ENCODE peak calls at places on chromosomes 6 and 20, in six cellular contexts. E is CD4-positive, alpha-beta T cell; S is fibroblast of lung; K is HFFc6; V is osteocyte; T is tibial nerve. O is an unnamed sample.

GRCh38 chr6:51996296-51996947 is 91.0 kb downstream of the PKHD1 start:
- DNase-seq in E (no peak), K (no peak), S (no peak), T (no peak), V (no peak), O (no peak)

GRCh38 chr6:34045698-34046097 is 100.2 kb downstream of the GRM4 start:
- DNase-seq in V (no peak), E (no peak), T (no peak), K (no peak), S (no peak), O (no peak)

GRCh38 chr6:28282923-28283322 is 1.6 kb downstream of the PGBD1 start:
- DNase-seq in S (no peak), E (no peak), V (no peak), T (no peak), K (no peak), O (no peak)

GRCh38 chr6:100372326-100372725 is 92.4 kb downstream of the SIM1 start:
- DNase-seq in K (no peak), T (no peak), S (no peak), V (no peak), E (no peak), O (no peak)

GRCh38 chr20:13008761-13009681 is at the start of gene SPTLC3:
- DNase-seq in S (peak; percentile 62), K (no peak), V (no peak), T (peak; percentile 51), E (no peak), O (no peak)

GRCh38 chr20:54355631-54356280 is 119.6 kb upstream of the DOK5 start:
- DNase-seq in E (no peak), T (no peak), V (no peak), S (peak; percentile 13), K (no peak), O (no peak)

GRCh38 chr20:3483784-3484183 is 13.0 kb downstream of the ATRN start:
- DNase-seq in E (no peak), T (no peak), S (peak; percentile 30), K (no peak), V (no peak), O (no peak)

GRCh38 chr20:25353754-25354705 is 36.6 kb downstream of the ABHD12 start:
- DNase-seq in K (no peak), E (no peak), S (no peak), T (no peak), V (no peak), O (no peak)

GRCh38 chr6:108781419-108782110 is 66.7 kb upstream of the ARMC2 start:
- DNase-seq in K (no peak), E (no peak), T (no peak), V (no peak), S (peak; percentile 21), O (no peak)

GRCh38 chr20:62931464-62931863 is 5.2 kb upstream of the DIDO1 start:
- DNase-seq in T (no peak), S (no peak), E (no peak), V (no peak), K (no peak), O (no peak)

GRCh38 chr6:169328112-169328801 is 74.6 kb upstream of the THBS2 start:
- DNase-seq in V (no peak), E (no peak), S (peak; percentile 84), K (peak; percentile 9), T (no peak), O (no peak)

GRCh38 chr20:17730069-17730468 is 30.3 kb downstream of the BANF2 start:
- DNase-seq in T (no peak), K (no peak), V (no peak), E (no peak), S (no peak), O (no peak)

GRCh38 chr6:148177589-148178233 is 164.9 kb upstream of the SASH1 start:
- DNase-seq in V (peak; percentile 86), T (peak; percentile 87), S (peak; percentile 36), K (peak; percentile 34), E (no peak), O (no peak)

GRCh38 chr6:119347466-119348307 is 1.9 kb downstream of the MAN1A1 start:
- DNase-seq in K (no peak), S (peak; percentile 11), T (peak; percentile 41), V (no peak), E (peak; percentile 9), O (no peak)

GRCh38 chr20:3661060-3661820 is 2.0 kb downstream of the GFRA4 start:
- DNase-seq in S (no peak), E (no peak), T (no peak), V (no peak), K (no peak), O (peak; percentile 57)

GRCh38 chr6:10315034-10315433 is 99.8 kb downstream of the TFAP2A start:
- DNase-seq in K (no peak), S (no peak), T (no peak), V (no peak), E (no peak), O (no peak)

GRCh38 chr6:95648636-95649035 is 71.3 kb downstream of the MANEA start:
- DNase-seq in T (no peak), S (no peak), V (no peak), K (no peak), E (no peak), O (no peak)
- TF ChIP-seq CTCF in T (no peak), S (no peak), V (no peak), K (no peak), E (no peak), O (no peak)

DNA sequence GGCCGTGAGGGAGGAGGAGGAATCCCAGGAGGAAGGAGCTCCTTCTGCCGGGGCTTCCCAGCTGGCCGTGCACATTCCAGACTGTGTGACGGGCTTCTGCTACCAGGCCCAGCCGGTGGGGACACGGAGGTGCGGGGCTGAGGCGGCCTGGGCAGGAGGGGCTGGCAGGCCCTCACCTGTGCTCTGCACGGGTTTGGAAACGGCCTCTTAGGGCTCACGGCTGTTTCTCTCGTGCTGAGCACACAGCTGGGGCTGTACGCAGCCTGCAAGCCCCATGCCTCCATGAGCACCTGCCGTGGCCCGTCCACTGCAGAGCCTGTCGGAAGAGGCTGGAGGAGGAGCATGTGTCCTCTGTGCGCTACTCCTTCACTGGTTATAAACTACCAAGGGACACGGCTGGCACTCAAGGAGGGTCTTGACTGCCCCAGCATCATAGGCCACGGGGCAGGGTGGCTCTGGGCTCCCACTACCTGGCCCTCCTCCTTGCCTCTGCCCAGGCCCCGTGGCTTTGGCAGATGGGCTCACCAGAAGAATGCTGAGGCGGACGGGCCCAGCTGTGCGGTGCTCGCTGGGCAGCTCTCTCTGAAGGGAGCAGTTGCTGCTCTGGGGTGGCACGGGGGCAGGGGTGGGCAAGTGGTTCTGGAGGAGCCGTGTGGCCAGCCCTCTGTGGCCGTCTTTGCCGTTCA is 15.8 kb downstream of the NPEPL1 start:
- DNase-seq in V (peak; percentile 84), K (no peak), E (no peak), S (no peak), T (peak; percentile 2), O (peak; percentile 66)
- TF ChIP-seq CTCF in V (no peak), K (no peak), E (no peak), S (no peak), T (no peak), O (no peak)

GRCh38 chr20:60011512-60012507 is 53.6 kb downstream of the CDH26 start:
- DNase-seq in E (no peak), K (no peak), T (no peak), V (peak; percentile 70), S (no peak), O (no peak)

GRCh38 chr20:60010689-60011417 is 52.6 kb downstream of the CDH26 start:
- DNase-seq in S (no peak), V (peak; percentile 57), K (no peak), E (no peak), T (no peak), O (no peak)

GRCh38 chr20:60009318-60009717 is 51.1 kb downstream of the CDH26 start:
- DNase-seq in S (no peak), T (no peak), V (peak; percentile 73), E (no peak), K (no peak), O (no peak)

GRCh38 chr20:60008130-60008808 is 50.0 kb downstream of the CDH26 start:
- DNase-seq in K (no peak), V (peak; percentile 66), E (no peak), T (no peak), S (no peak), O (no peak)

GRCh38 chr20:60009826-60010616 is 51.8 kb downstream of the CDH26 start:
- DNase-seq in E (no peak), T (no peak), S (no peak), V (peak; percentile 80), K (no peak), O (no peak)
- TF ChIP-seq CTCF in E (no peak), T (no peak), S (no peak), V (peak; percentile 9), K (peak; percentile 41), O (peak; percentile 47)

GRCh38 chr6:126127662-126128061 is 141.3 kb downstream of the TRMT11 start:
- DNase-seq in T (no peak), S (no peak), K (no peak), E (no peak), V (no peak), O (no peak)
- TF ChIP-seq CTCF in T (no peak), S (peak; percentile 22), K (no peak), E (no peak), V (peak; percentile 18), O (peak; percentile 42)

GRCh38 chr6:39375405-39375804 is 52.9 kb upstream of the KCNK16 start:
- DNase-seq in S (no peak), V (no peak), K (no peak), E (no peak), T (no peak), O (no peak)
- TF ChIP-seq CTCF in S (no peak), V (no peak), K (no peak), E (no peak), T (no peak), O (no peak)

GRCh38 chr6:68634503-68635411 is at the start of gene ADGRB3:
- DNase-seq in K (no peak), E (no peak), V (peak; percentile 94), S (peak; percentile 68), T (peak; percentile 65), O (peak; percentile 83)
- TF ChIP-seq CTCF in K (no peak), E (no peak), V (peak; percentile 36), S (no peak), T (no peak), O (peak; percentile 62)

DNA sequence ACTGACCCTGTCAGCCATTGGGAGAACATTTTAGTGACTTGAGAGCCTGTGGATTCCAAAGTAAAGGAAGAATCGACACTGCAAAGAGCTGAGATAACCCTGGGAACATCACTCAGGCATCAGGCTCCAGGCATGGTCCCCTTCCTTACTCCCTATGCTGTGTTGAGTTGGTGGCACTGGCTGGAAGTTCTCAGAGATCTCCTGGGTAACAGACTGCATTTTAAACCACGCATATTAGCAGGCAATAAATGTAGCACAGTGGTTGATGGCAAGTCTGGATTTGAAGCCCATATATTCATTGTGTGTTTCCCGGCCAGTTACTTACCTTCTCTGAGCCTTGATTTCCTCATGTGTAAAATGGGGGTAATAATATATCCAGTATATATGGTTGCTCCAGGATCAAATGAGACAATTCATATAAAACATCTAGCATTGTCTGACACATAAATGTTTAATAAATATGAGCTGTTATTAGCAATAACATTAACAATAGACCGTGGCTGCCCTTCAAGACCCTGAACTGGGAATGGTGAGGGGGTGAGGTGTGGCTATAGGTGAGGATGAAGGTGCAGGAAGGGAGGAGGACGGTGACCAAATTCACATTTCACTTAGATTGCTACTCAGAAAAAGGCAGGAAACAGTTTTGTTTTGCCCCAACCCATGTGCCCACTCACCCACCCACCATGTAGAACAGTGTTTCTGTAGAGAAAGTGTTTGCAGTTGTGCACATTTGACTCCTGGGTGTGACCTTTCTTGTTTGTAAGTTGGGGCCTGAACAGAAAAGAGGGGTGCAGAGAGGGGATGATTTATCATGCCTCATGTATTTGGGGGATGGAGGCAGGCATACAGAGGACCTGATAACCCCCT is 2.1 kb downstream of the PLCG1 start:
- DNase-seq in V (no peak), K (no peak), E (no peak), T (no peak), S (no peak), O (no peak)
- TF ChIP-seq CTCF in V (no peak), K (no peak), E (no peak), T (no peak), S (no peak), O (no peak)